ENCODE peak calls at places on chromosomes 5 and 9, in four cellular contexts. O is CD4-positive, CD25-positive, alpha-beta regulatory T cell; H is mesendoderm; Q is esophagus squamous epithelium. G is an unnamed sample.

GRCh38 chr5:60228676-60229075 is 335.1 kb upstream of the PDE4D start:
- DNase-seq in O (no peak), Q (no peak), H (no peak), G (no peak)

GRCh38 chr5:79120221-79120620 is 8.6 kb downstream of the BHMT start:
- DNase-seq in Q (no peak), H (no peak), O (peak; percentile 33), G (no peak)

GRCh38 chr5:96641368-96641767 is 20.8 kb upstream of the CAST start:
- DNase-seq in O (no peak), Q (no peak), H (no peak), G (no peak)

GRCh38 chr5:14370386-14370785 is 211.2 kb upstream of the OTULINL start:
- DNase-seq in O (no peak), H (no peak), Q (no peak), G (no peak)

GRCh38 chr9:125409637-125410521 is 148.3 kb downstream of the GAPVD1 start:
- DNase-seq in Q (no peak), H (peak; percentile 86), O (peak; percentile 56), G (no peak)

GRCh38 chr9:79581794-79582193 is 10.0 kb downstream of the TLE4 start:
- DNase-seq in Q (no peak), O (peak; percentile 51), H (peak; percentile 82), G (no peak)

GRCh38 chr9:3331801-3332200 is 194.0 kb downstream of the RFX3 start:
- DNase-seq in H (peak; percentile 54), Q (no peak), O (no peak), G (no peak)

GRCh38 chr5:72210913-72211670 is 103.8 kb downstream of the MAP1B start:
- DNase-seq in O (no peak), Q (no peak), H (no peak), G (no peak)

GRCh38 chr5:167754501-167754941 is 536.9 kb upstream of the WWC1 start:
- DNase-seq in H (peak; percentile 19), O (no peak), Q (no peak), G (no peak)

GRCh38 chr5:3265936-3266335 is 329.7 kb upstream of the IRX1 start:
- DNase-seq in H (no peak), O (no peak), Q (no peak), G (no peak)

GRCh38 chr9:136052433-136052880 is 42.6 kb downstream of the NACC2 start:
- DNase-seq in O (no peak), Q (no peak), H (no peak), G (no peak)

GRCh38 chr5:137923856-137924255 is 34.6 kb downstream of the PKD2L2 start:
- DNase-seq in O (no peak), Q (no peak), H (peak; percentile 45), G (no peak)

GRCh38 chr5:27906911-27907590 is 868.7 kb upstream of the CDH9 start:
- DNase-seq in O (no peak), H (no peak), Q (no peak), G (no peak)

GRCh38 chr9:96169488-96169887 is 132.5 kb downstream of the HSD17B3 start:
- DNase-seq in Q (no peak), O (no peak), H (peak; percentile 85), G (no peak)

GRCh38 chr9:76817489-76817888 is 53.3 kb downstream of the PCA3 start:
- DNase-seq in O (no peak), Q (no peak), H (no peak), G (no peak)

GRCh38 chr5:142870552-142870951 is 100.4 kb downstream of the ARHGAP26 start:
- DNase-seq in Q (no peak), H (no peak), O (no peak), G (no peak)

GRCh38 chr5:82335807-82336206 is 57.7 kb upstream of the RPS23 start:
- DNase-seq in O (no peak), H (no peak), Q (no peak), G (peak; percentile 41)

GRCh38 chr5:74519161-74519571 is 121.4 kb downstream of the ENC1 start:
- DNase-seq in Q (no peak), H (peak; percentile 52), O (no peak), G (no peak)

GRCh38 chr5:66828551-66829421 is 232.6 kb downstream of the MAST4 start:
- DNase-seq in O (peak; percentile 93), H (peak; percentile 90), Q (peak; percentile 6), G (peak; percentile 27)

GRCh38 chr5:142156839-142157463 is 48.4 kb downstream of the NDFIP1 start:
- DNase-seq in H (peak; percentile 93), O (no peak), Q (no peak), G (no peak)

GRCh38 chr5:24735284-24735683 is 90.5 kb upstream of the CDH10 start:
- DNase-seq in O (no peak), Q (no peak), H (no peak), G (no peak)

GRCh38 chr5:54832066-54832465 is 153.3 kb downstream of the ESM1 start:
- DNase-seq in H (no peak), Q (no peak), O (no peak), G (no peak)

GRCh38 chr9:130530932-130531331 is 48.4 kb upstream of the FUBP3 start:
- DNase-seq in H (no peak), Q (no peak), O (no peak), G (no peak)

GRCh38 chr5:10729320-10730133 is 31.5 kb downstream of the DAP start:
- DNase-seq in Q (no peak), H (peak; percentile 45), O (no peak), G (no peak)

GRCh38 chr9:106708147-106708838 is 154.7 kb upstream of the ZNF462 start:
- DNase-seq in O (no peak), Q (no peak), H (no peak), G (no peak)

GRCh38 chr5:126419102-126419501 is 4.1 kb upstream of the GRAMD2B start:
- DNase-seq in Q (no peak), O (no peak), H (no peak), G (no peak)

GRCh38 chr9:14056235-14056930 is 257.6 kb downstream of the NFIB start:
- DNase-seq in Q (no peak), O (no peak), H (peak; percentile 80), G (no peak)

GRCh38 chr9:130845254-130845653 is 10.2 kb downstream of the ABL1 start:
- DNase-seq in O (no peak), H (no peak), Q (no peak), G (no peak)

GRCh38 chr9:37030591-37030939 is 3.5 kb downstream of the PAX5 start:
- DNase-seq in O (peak; percentile 18), H (peak; percentile 14), Q (no peak), G (no peak)

GRCh38 chr9:22257026-22257425 is 189.6 kb upstream of the DMRTA1 start:
- DNase-seq in Q (no peak), O (no peak), H (no peak), G (no peak)

GRCh38 chr9:37775216-37775919 is 9.5 kb downstream of the EXOSC3 start:
- DNase-seq in O (no peak), Q (no peak), H (no peak), G (no peak)

GRCh38 chr9:107615325-107615724 is 125.8 kb upstream of the KLF4 start:
- DNase-seq in Q (no peak), O (no peak), H (no peak), G (no peak)

GRCh38 chr5:169258372-169259000 is 42.5 kb downstream of the SLIT3 start:
- DNase-seq in O (no peak), H (no peak), Q (no peak), G (no peak)

GRCh38 chr9:80707120-80707519 is 982.2 kb downstream of the TLE1 start:
- DNase-seq in H (no peak), O (no peak), Q (no peak), G (no peak)

GRCh38 chr9:76835571-76836283 is 70.2 kb downstream of the PRUNE2 start:
- DNase-seq in Q (no peak), H (no peak), O (no peak), G (no peak)

GRCh38 chr9:6171667-6172066 is 43.9 kb upstream of the IL33 start:
- DNase-seq in H (peak; percentile 1), O (no peak), Q (no peak), G (no peak)

GRCh38 chr5:32258406-32258805 is 54.3 kb downstream of the MTMR12 start:
- DNase-seq in H (no peak), O (no peak), Q (no peak), G (no peak)

GRCh38 chr5:8611067-8611466 is 742.1 kb downstream of the MTRR start:
- DNase-seq in Q (no peak), H (no peak), O (no peak), G (no peak)

GRCh38 chr5:8600843-8601242 is 731.9 kb downstream of the MTRR start:
- DNase-seq in O (no peak), H (peak; percentile 40), Q (no peak), G (no peak)

GRCh38 chr5:8601831-8602354 is 732.9 kb downstream of the MTRR start:
- DNase-seq in Q (no peak), H (no peak), O (no peak), G (no peak)

GRCh38 chr5:8606231-8606630 is 737.3 kb downstream of the MTRR start:
- DNase-seq in H (peak; percentile 94), Q (no peak), O (no peak), G (no peak)
- H3K36me3 ChIP-seq in H (no peaks in the 10 kb centered on the region), Q (no peaks in the 10 kb centered on the region), O (no peaks in the 10 kb centered on the region), G (no peaks in the 10 kb centered on the region)

DNA sequence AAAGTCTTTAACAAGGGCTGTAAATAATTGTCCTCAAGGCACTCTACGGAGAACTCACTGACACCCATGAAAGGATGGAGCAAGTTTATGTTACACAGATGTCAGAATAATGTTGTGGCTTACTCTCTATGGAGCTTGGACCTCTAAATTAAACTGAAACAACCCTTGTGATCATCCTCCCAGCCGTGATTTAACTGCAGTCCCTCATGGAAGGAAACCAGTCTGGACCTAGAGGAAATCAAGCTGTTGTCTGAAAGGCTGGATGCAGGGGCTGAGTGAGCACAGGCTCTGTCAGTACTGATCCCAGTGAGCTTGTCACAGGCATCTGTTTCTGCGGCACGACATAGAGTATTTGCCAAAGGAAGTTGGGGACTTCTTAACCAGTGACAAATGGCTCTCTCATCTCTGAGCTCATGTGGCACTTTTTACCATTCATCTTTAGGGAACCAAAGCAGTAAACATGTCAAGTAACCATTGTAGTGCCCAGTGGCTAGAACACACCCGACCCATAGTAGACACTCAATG is 282.9 kb upstream of the MAP3K1 start:
- DNase-seq in O (no peak), Q (no peak), H (no peak), G (no peak)
- H3K4me3 ChIP-seq in O (no peak overlapping the region), Q (no peak overlapping the region), H (no peak overlapping the region), G (no peak overlapping the region)

DNA sequence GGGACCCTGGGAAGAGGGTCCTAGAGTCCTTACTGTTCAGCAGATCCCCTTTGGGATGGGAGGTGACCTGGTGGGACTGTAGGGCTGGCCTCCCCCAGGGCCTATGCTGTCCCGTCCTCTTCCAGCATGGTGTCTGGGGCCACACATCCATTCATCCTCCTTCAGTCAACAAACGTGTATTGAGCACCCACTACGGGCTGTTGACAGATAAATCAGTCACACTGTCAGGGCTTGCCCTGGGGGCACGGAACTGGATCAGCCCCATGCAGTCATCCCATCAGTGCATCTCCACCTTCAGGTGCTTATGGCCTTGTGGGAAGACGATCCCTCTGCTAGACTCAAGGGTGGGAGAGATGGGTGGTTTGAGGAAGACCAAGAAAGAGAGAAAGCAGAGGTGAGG is 30.2 kb downstream of the COL27A1 start:
- DNase-seq in O (no peak), Q (no peak), H (no peak), G (no peak)
- H3K36me3 ChIP-seq in O (no peaks in the 10 kb centered on the region), Q (no peaks in the 10 kb centered on the region), H (no peaks in the 10 kb centered on the region), G (no peaks in the 10 kb centered on the region)

GRCh38 chr5:180491496-180491895 is 2.7 kb upstream of the CNOT6 start:
- DNase-seq in O (peak; percentile 25), H (peak; percentile 81), Q (no peak), G (no peak)
- H3K4me3 ChIP-seq in O (no peak overlapping the region), H (no peak overlapping the region), Q (no peak overlapping the region), G (no peak overlapping the region)

G was measured in thoracic aorta.